ENCODE peak calls at places on chromosomes 2 and 18, in five cellular contexts. I is sigmoid colon, B is A549, Q is K562, N is ovary. M is an unnamed sample.

GRCh38 chr2:74867841-74868658 is 34.1 kb downstream of the HK2 start:
- DNase-seq in I (no peak), B (no peak), Q (no peak), N (peak; percentile 71), M (no peak)

GRCh38 chr18:57583297-57583835 is 3.1 kb downstream of the FECH start:
- DNase-seq in I (no peak), B (no peak), Q (peak; percentile 71), N (no peak), M (no peak)

GRCh38 chr2:158094487-158095092 is 7.1 kb upstream of the UPP2 start:
- DNase-seq in I (no peak), B (no peak), Q (no peak), N (no peak), M (no peak)

GRCh38 chr2:239695728-239696240 is 295.0 kb upstream of the HDAC4 start:
- DNase-seq in I (no peak), B (no peak), Q (no peak), N (no peak), M (peak; percentile 87)

GRCh38 chr18:49207373-49207772 is 253.1 kb downstream of the DYM start:
- DNase-seq in I (no peak), B (no peak), Q (no peak), N (no peak), M (no peak)

GRCh38 chr2:55033076-55033742 is 17.0 kb downstream of the RTN4 start:
- DNase-seq in I (no peak), B (no peak), Q (no peak), N (no peak), M (no peak)

GRCh38 chr2:159922563-159922962 is 124.6 kb upstream of the CD302 start:
- DNase-seq in I (no peak), B (no peak), Q (no peak), N (no peak), M (no peak)

GRCh38 chr2:239190346-239190745 is 210.5 kb downstream of the HDAC4 start:
- DNase-seq in I (peak; percentile 61), B (no peak), Q (no peak), N (no peak), M (no peak)

GRCh38 chr2:238240761-238241711 is 1.2 kb upstream of the HES6 start:
- DNase-seq in I (peak; percentile 78), B (no peak), Q (peak; percentile 55), N (peak; percentile 63), M (no peak)

GRCh38 chr18:13584826-13585225 is 141.5 kb downstream of the FAM210A start:
- DNase-seq in I (no peak), B (no peak), Q (no peak), N (no peak), M (no peak)

GRCh38 chr18:74683573-74683972 is 85.9 kb downstream of the ZNF407 start:
- DNase-seq in I (no peak), B (no peak), Q (no peak), N (no peak), M (no peak)

GRCh38 chr2:23360571-23361125 is 24.3 kb upstream of the KLHL29 start:
- DNase-seq in I (no peak), B (no peak), Q (no peak), N (no peak), M (no peak)

GRCh38 chr2:108936076-108936867 is 52.7 kb downstream of the EDAR start:
- DNase-seq in I (no peak), B (no peak), Q (no peak), N (no peak), M (no peak)

GRCh38 chr18:45024357-45025107 is 343.8 kb downstream of the SETBP1 start:
- DNase-seq in I (no peak), B (no peak), Q (no peak), N (no peak), M (no peak)

GRCh38 chr2:144320491-144320890 is 199.4 kb downstream of the ZEB2 start:
- DNase-seq in I (no peak), B (no peak), Q (no peak), N (no peak), M (no peak)

GRCh38 chr2:111201214-111201613 is 80.5 kb downstream of the BCL2L11 start:
- DNase-seq in I (no peak), B (no peak), Q (no peak), N (no peak), M (peak; percentile 90)

GRCh38 chr2:136247204-136247990 is 129.4 kb upstream of the CXCR4 start:
- DNase-seq in I (no peak), B (no peak), Q (no peak), N (no peak), M (peak; percentile 90)

GRCh38 chr2:70981866-70982810 is 3.7 kb downstream of the ANKRD53 start:
- DNase-seq in I (peak; percentile 60), B (no peak), Q (no peak), N (peak; percentile 18), M (no peak)

GRCh38 chr2:74688881-74689280 is 34.8 kb downstream of the SEMA4F start:
- DNase-seq in I (no peak), B (no peak), Q (no peak), N (no peak), M (no peak)

GRCh38 chr2:222506230-222506934 is 82.0 kb downstream of the SGPP2 start:
- DNase-seq in I (no peak), B (no peak), Q (no peak), N (no peak), M (no peak)

GRCh38 chr2:168784993-168785392 is 17.4 kb upstream of the NOSTRIN start:
- DNase-seq in I (no peak), B (no peak), Q (no peak), N (no peak), M (no peak)

GRCh38 chr18:40676676-40677075 is 1278.4 kb upstream of the PIK3C3 start:
- DNase-seq in I (no peak), B (no peak), Q (no peak), N (no peak), M (no peak)

GRCh38 chr2:186460465-186460864 is 25.6 kb upstream of the ZC3H15 start:
- DNase-seq in I (no peak), B (no peak), Q (no peak), N (no peak), M (no peak)

GRCh38 chr2:222445226-222445625 is 20.9 kb downstream of the SGPP2 start:
- DNase-seq in I (no peak), B (no peak), Q (no peak), N (no peak), M (no peak)

GRCh38 chr18:59041819-59042476 is 97.7 kb upstream of the SEC11C start:
- DNase-seq in I (peak; percentile 75), B (no peak), Q (no peak), N (no peak), M (no peak)

GRCh38 chr18:56937874-56938273 is 209.0 kb upstream of the BOD1L2 start:
- DNase-seq in I (no peak), B (no peak), Q (no peak), N (no peak), M (no peak)

GRCh38 chr18:63264871-63265270 is 54.7 kb downstream of the BCL2 start:
- DNase-seq in I (no peak), B (no peak), Q (no peak), N (no peak), M (no peak)

GRCh38 chr18:63260075-63260754 is 59.4 kb downstream of the BCL2 start:
- DNase-seq in I (no peak), B (no peak), Q (no peak), N (no peak), M (no peak)

GRCh38 chr18:63263444-63263843 is 56.1 kb downstream of the BCL2 start:
- DNase-seq in I (no peak), B (no peak), Q (no peak), N (no peak), M (no peak)

GRCh38 chr18:63261029-63261428 is 58.5 kb downstream of the BCL2 start:
- DNase-seq in I (no peak), B (no peak), Q (no peak), N (no peak), M (no peak)

GRCh38 chr18:63262369-63263335 is 56.9 kb downstream of the BCL2 start:
- DNase-seq in I (peak; percentile 79), B (no peak), Q (no peak), N (no peak), M (no peak)
- TF ChIP-seq EP300 in I (no peak), B (no peak), Q (no peak), N (no peak), M (peak; percentile 60)

GRCh38 chr18:78518805-78519204 is 460.8 kb upstream of the SALL3 start:
- DNase-seq in I (peak; percentile 60), B (no peak), Q (no peak), N (no peak), M (no peak)
- H3K4me1 ChIP-seq in I (no peaks in the 10 kb centered on the region), B (no peaks in the 10 kb centered on the region), Q (no peaks in the 10 kb centered on the region), N (no peaks in the 10 kb centered on the region), M (no peaks in the 10 kb centered on the region)

GRCh38 chr2:156589381-156590079 is 153.4 kb downstream of the GPD2 start:
- DNase-seq in I (no peak), B (peak; percentile 15), Q (no peak), N (no peak), M (no peak)

GRCh38 chr2:156590313-156590712 is 154.1 kb downstream of the GPD2 start:
- DNase-seq in I (no peak), B (no peak), Q (no peak), N (no peak), M (no peak)

GRCh38 chr2:156581280-156581679 is 145.1 kb downstream of the GPD2 start:
- DNase-seq in I (no peak), B (no peak), Q (no peak), N (no peak), M (no peak)

GRCh38 chr2:156586621-156587020 is 150.4 kb downstream of the GPD2 start:
- DNase-seq in I (no peak), B (no peak), Q (no peak), N (no peak), M (no peak)

GRCh38 chr2:156585457-156585856 is 149.3 kb downstream of the GPD2 start:
- DNase-seq in I (no peak), B (no peak), Q (no peak), N (no peak), M (no peak)
- TF ChIP-seq EP300 in I (no peak), B (no peak), Q (no peak), N (no peak), M (no peak)

GRCh38 chr2:43343573-43344304 is 117.3 kb upstream of the ZFP36L2 start:
- DNase-seq in I (peak; percentile 94), B (no peak), Q (no peak), N (peak; percentile 79), M (peak; percentile 42)
- H3K4me1 ChIP-seq in I (peaks cover 90% of the 10 kb centered on the region), B (peaks cover 26% of the 10 kb centered on the region), Q (peaks cover 25% of the 10 kb centered on the region), N (peaks cover 41% of the 10 kb centered on the region), M (peaks cover 95% of the 10 kb centered on the region)

GRCh38 chr2:128736689-128737545 is 418.2 kb upstream of the HS6ST1 start:
- DNase-seq in I (peak; percentile 86), B (peak; percentile 71), Q (peak; percentile 88), N (peak; percentile 89), M (peak; percentile 93)

GRCh38 chr2:128735296-128735960 is 416.8 kb upstream of the HS6ST1 start:
- DNase-seq in I (no peak), B (no peak), Q (peak; percentile 22), N (no peak), M (peak; percentile 57)

GRCh38 chr2:128738446-128739110 is 419.9 kb upstream of the HS6ST1 start:
- DNase-seq in I (no peak), B (no peak), Q (no peak), N (no peak), M (peak; percentile 78)

GRCh38 chr2:128736046-128736688 is 417.5 kb upstream of the HS6ST1 start:
- DNase-seq in I (no peak), B (no peak), Q (no peak), N (no peak), M (peak; percentile 66)

GRCh38 chr2:128737546-128737826 is 418.8 kb upstream of the HS6ST1 start:
- DNase-seq in I (no peak), B (no peak), Q (no peak), N (no peak), M (no peak)
- TF ChIP-seq EP300 in I (no peak), B (no peak), Q (no peak), N (no peak), M (no peak)